ENCODE peak calls at places on chromosomes 4 and X, in four cellular contexts. K is GM23338; E is stimulated activated CD8-positive, alpha-beta memory T cell treated with anti-CD3 and anti-CD28 coated beads, Interleukin-12 subunit alpha, Interleukin-12 subunit beta, amount 100 ng/mL, for 1 hour; X is WTC11. F is an unnamed sample.

GRCh38 chr4:84381759-84382158 is 117.3 kb downstream of the NKX6-1 start:
- DNase-seq in K (no peak), E (no peak), X (no peak), F (no peak)

GRCh38 chr4:84325625-84326024 is 173.5 kb downstream of the NKX6-1 start:
- DNase-seq in K (peak), E (no peak), X (no peak), F (no peak)

GRCh38 chrX:12975999-12976558 is 1.2 kb downstream of the TMSB4X start:
- DNase-seq in K (peak), E (no peak), X (peak), F (no peak)

GRCh38 chr4:89299153-89299789 is 8.3 kb downstream of the GPRIN3 start:
- DNase-seq in K (no peak), E (no peak), X (no peak), F (no peak)

GRCh38 chr4:121977251-121978168 is 25.6 kb upstream of the TRPC3 start:
- DNase-seq in K (no peak), E (no peak), X (no peak), F (no peak)

GRCh38 chr4:144654161-144654560 is 8.2 kb downstream of the HHIP start:
- DNase-seq in K (no peak), E (no peak), X (no peak), F (no peak)

GRCh38 chrX:48493890-48494364 is 14.9 kb upstream of the PORCN start:
- DNase-seq in K (peak), E (no peak), X (peak), F (no peak)

GRCh38 chr4:125940426-125940825 is 625.7 kb downstream of the FAT4 start:
- DNase-seq in K (no peak), E (no peak), X (no peak), F (no peak)

GRCh38 chr4:98516441-98517323 is 141.7 kb downstream of the TSPAN5 start:
- DNase-seq in K (no peak), E (no peak), X (no peak), F (no peak)

GRCh38 chrX:2176274-2176673 is 324.5 kb downstream of the DHRSX start:
- DNase-seq in K (no peak), E (no peak), X (no peak), F (no peak)

GRCh38 chr4:153485374-153485773 is 19.2 kb downstream of the TMEM131L start:
- DNase-seq in K (no peak), E (no peak), X (no peak), F (no peak)

GRCh38 chr4:186695392-186695791 is 28.3 kb downstream of the FAT1 start:
- DNase-seq in K (no peak), E (no peak), X (no peak), F (no peak)

GRCh38 chr4:47482326-47482725 is 2.7 kb upstream of the ATP10D start:
- DNase-seq in K (no peak), E (no peak), X (no peak), F (no peak)

GRCh38 chrX:10854594-10854993 is 234.2 kb upstream of the MID1 start:
- DNase-seq in K (peak), E (no peak), X (no peak), F (no peak)

GRCh38 chr4:7199771-7200441 is 7.6 kb downstream of the SORCS2 start:
- DNase-seq in K (no peak), E (no peak), X (no peak), F (no peak)

GRCh38 chr4:138869165-138869564 is 146.4 kb upstream of the NOCT start:
- DNase-seq in K (no peak), E (no peak), X (no peak), F (no peak)

GRCh38 chr4:94285666-94286065 is 57.0 kb downstream of the HPGDS start:
- DNase-seq in K (no peak), E (no peak), X (no peak), F (no peak)

GRCh38 chrX:74525116-74525515 is 89.3 kb downstream of the RLIM start:
- DNase-seq in K (no peak), E (no peak), X (no peak), F (no peak)

GRCh38 chr4:55018978-55019377 is 106.4 kb downstream of the KDR start:
- DNase-seq in K (no peak), E (no peak), X (no peak), F (no peak)

GRCh38 chr4:145912391-145912790 is 26.2 kb downstream of the ZNF827 start:
- DNase-seq in K (no peak), E (no peak), X (no peak), F (no peak)

GRCh38 chr4:5142726-5143125 is 91.4 kb downstream of the STK32B start:
- DNase-seq in K (peak), E (no peak), X (peak), F (no peak)

GRCh38 chr4:82247171-82247570 is 126.6 kb downstream of the HNRNPD start:
- DNase-seq in K (peak), E (no peak), X (no peak), F (no peak)

GRCh38 chr4:879730-880079 is 52.4 kb downstream of the GAK start:
- DNase-seq in K (no peak), E (peak), X (no peak), F (no peak)

GRCh38 chrX:38811515-38812239 is 10.4 kb downstream of the MID1IP1 start:
- DNase-seq in K (no peak), E (no peak), X (no peak), F (no peak)

GRCh38 chr4:665381-665750 is 8.7 kb downstream of the ATP5ME start:
- DNase-seq in K (no peak), E (no peak), X (no peak), F (no peak)

GRCh38 chrX:74132265-74132664 is 171.7 kb upstream of the ZCCHC13 start:
- DNase-seq in K (peak), E (no peak), X (no peak), F (no peak)

GRCh38 chr4:40238700-40239548 is 42.1 kb downstream of the RHOH start:
- DNase-seq in K (peak), E (peak), X (no peak), F (peak)

GRCh38 chrX:630007-630921 is at the start of gene SHOX:
- DNase-seq in K (peak), E (no peak), X (peak), F (no peak)

GRCh38 chr4:29311231-29311630 is 1408.9 kb upstream of the PCDH7 start:
- DNase-seq in K (no peak), E (no peak), X (no peak), F (no peak)

GRCh38 chrX:130916636-130917422 is 13.8 kb upstream of the ENOX2 start:
- DNase-seq in K (peak), E (peak), X (peak), F (peak)

GRCh38 chr4:108324450-108324849 is 155.7 kb upstream of the LEF1 start:
- DNase-seq in K (no peak), E (no peak), X (no peak), F (no peak)

GRCh38 chr4:128812360-128812958 is 3.0 kb downstream of the JADE1 start:
- DNase-seq in K (peak), E (peak), X (peak), F (no peak)

GRCh38 chrX:68139791-68140190 is 293.5 kb downstream of the OPHN1 start:
- DNase-seq in K (no peak), E (no peak), X (no peak), F (no peak)

GRCh38 chr4:76341063-76341462 is 34.5 kb downstream of the STBD1 start:
- DNase-seq in K (no peak), E (no peak), X (no peak), F (no peak)

F was measured in T follicular helper cell.